ENCODE peak calls at places on chromosome 3, in ten cellular contexts. One of them, this sample, is unnamed.

GRCh38 chr3:150064952-150065351 is 94.3 kb upstream of the PFN2 start:
- DNase-seq in GM20000: no peak
- DNase-seq in dorsolateral prefrontal cortex: no peak
- DNase-seq in HTR-8/SVneo: no peak
- DNase-seq in epithelial cell of esophagus: no peak
- DNase-seq in upper lobe of left lung: no peak
- DNase-seq in H54: no peak
- DNase-seq in HEK293T: no peak
- DNase-seq in frontal cortex: no peak
- DNase-seq in H4: no peak
- DNase-seq in this sample: no peak

GRCh38 chr3:162292409-162292808 is 795.8 kb downstream of the OTOL1 start:
- DNase-seq in HTR-8/SVneo: no peak
- DNase-seq in frontal cortex: no peak
- DNase-seq in epithelial cell of esophagus: no peak
- DNase-seq in upper lobe of left lung: no peak
- DNase-seq in dorsolateral prefrontal cortex: no peak
- DNase-seq in H4: no peak
- DNase-seq in GM20000: no peak
- DNase-seq in H54: no peak
- DNase-seq in HEK293T: no peak
- DNase-seq in this sample: peak; percentile 62

GRCh38 chr3:106119691-106120090 is 250.9 kb upstream of the CBLB start:
- DNase-seq in GM20000: no peak
- DNase-seq in HTR-8/SVneo: no peak
- DNase-seq in epithelial cell of esophagus: peak; percentile 16
- DNase-seq in H54: no peak
- DNase-seq in HEK293T: no peak
- DNase-seq in frontal cortex: no peak
- DNase-seq in upper lobe of left lung: no peak
- DNase-seq in dorsolateral prefrontal cortex: no peak
- DNase-seq in H4: no peak
- DNase-seq in this sample: no peak

GRCh38 chr3:124034016-124034808 is 42.3 kb upstream of the ROPN1 start:
- DNase-seq in epithelial cell of esophagus: peak; percentile 44
- DNase-seq in HEK293T: peak; percentile 22
- DNase-seq in frontal cortex: peak; percentile 39
- DNase-seq in GM20000: peak; percentile 42
- DNase-seq in HTR-8/SVneo: no peak
- DNase-seq in upper lobe of left lung: no peak
- DNase-seq in dorsolateral prefrontal cortex: peak; percentile 42
- DNase-seq in H54: no peak
- DNase-seq in H4: peak; percentile 17
- DNase-seq in this sample: peak; percentile 48

GRCh38 chr3:110562621-110563020 is 509.0 kb upstream of the NECTIN3 start:
- DNase-seq in GM20000: no peak
- DNase-seq in upper lobe of left lung: no peak
- DNase-seq in epithelial cell of esophagus: peak; percentile 14
- DNase-seq in HEK293T: no peak
- DNase-seq in H54: no peak
- DNase-seq in HTR-8/SVneo: no peak
- DNase-seq in dorsolateral prefrontal cortex: no peak
- DNase-seq in H4: peak; percentile 29
- DNase-seq in frontal cortex: no peak
- DNase-seq in this sample: no peak

GRCh38 chr3:118936811-118937210 is 97.8 kb downstream of the IGSF11 start:
- DNase-seq in H4: no peak
- DNase-seq in epithelial cell of esophagus: peak; percentile 14
- DNase-seq in GM20000: no peak
- DNase-seq in H54: no peak
- DNase-seq in HEK293T: no peak
- DNase-seq in HTR-8/SVneo: no peak
- DNase-seq in upper lobe of left lung: no peak
- DNase-seq in dorsolateral prefrontal cortex: no peak
- DNase-seq in frontal cortex: no peak
- DNase-seq in this sample: no peak

GRCh38 chr3:167184511-167184910 is 195.6 kb downstream of the ZBBX start:
- DNase-seq in HTR-8/SVneo: no peak
- DNase-seq in GM20000: no peak
- DNase-seq in HEK293T: peak; percentile 15
- DNase-seq in epithelial cell of esophagus: no peak
- DNase-seq in frontal cortex: no peak
- DNase-seq in H54: no peak
- DNase-seq in dorsolateral prefrontal cortex: no peak
- DNase-seq in H4: peak; percentile 21
- DNase-seq in upper lobe of left lung: no peak
- DNase-seq in this sample: no peak

GRCh38 chr3:160395297-160395696 is 3.7 kb downstream of the IFT80 start:
- DNase-seq in upper lobe of left lung: peak; percentile 48
- DNase-seq in epithelial cell of esophagus: peak; percentile 35
- DNase-seq in HTR-8/SVneo: peak; percentile 47
- DNase-seq in dorsolateral prefrontal cortex: no peak
- DNase-seq in HEK293T: no peak
- DNase-seq in H54: no peak
- DNase-seq in frontal cortex: no peak
- DNase-seq in GM20000: no peak
- DNase-seq in H4: peak; percentile 70
- DNase-seq in this sample: peak; percentile 38

This sample was measured in NCI-H1105 treated with DMSO at 0.1 percent for 48 hours.